ENCODE peak calls at places on chromosome 6, in five cellular contexts. E is HAP-1, O is epithelial cell of esophagus, M is HS-5, K is cardiac muscle cell. I is an unnamed sample.

GRCh38 chr6:26312096-26312463 is 52.9 kb upstream of the BTN3A2 start:
- DNase-seq in K (no peak), M (no peak), E (peak; percentile 33), O (no peak), I (peak; percentile 18)

GRCh38 chr6:43847741-43848630 is 78.0 kb downstream of the VEGFA start:
- DNase-seq in E (no peak), K (no peak), M (no peak), O (peak; percentile 11), I (peak; percentile 45)

GRCh38 chr6:41469951-41470340 is 76.2 kb upstream of the FOXP4 start:
- DNase-seq in K (no peak), M (no peak), O (peak; percentile 7), E (no peak), I (no peak)

GRCh38 chr6:86331889-86332288 is 605.4 kb upstream of the HTR1E start:
- DNase-seq in M (no peak), O (no peak), E (no peak), K (no peak), I (no peak)

GRCh38 chr6:51468704-51469103 is 618.7 kb downstream of the PKHD1 start:
- DNase-seq in O (no peak), M (no peak), K (no peak), E (no peak), I (no peak)

GRCh38 chr6:14729186-14729871 is 516.5 kb upstream of the JARID2 start:
- DNase-seq in M (no peak), K (no peak), E (no peak), O (no peak), I (no peak)

GRCh38 chr6:164419099-164419498 is 890.3 kb downstream of the C6orf118 start:
- DNase-seq in K (no peak), O (peak; percentile 27), M (no peak), E (no peak), I (peak; percentile 30)

GRCh38 chr6:27280064-27280539 is 32.0 kb downstream of the POM121L2 start:
- DNase-seq in O (peak; percentile 63), K (peak; percentile 37), M (peak; percentile 60), E (peak; percentile 49), I (peak; percentile 74)

GRCh38 chr6:35195120-35195780 is 18.5 kb upstream of the SCUBE3 start:
- DNase-seq in K (no peak), O (peak; percentile 37), M (no peak), E (no peak), I (peak; percentile 22)

GRCh38 chr6:43973351-43973750 is 153.9 kb downstream of the MRPL14 start:
- DNase-seq in O (peak; percentile 51), K (no peak), M (no peak), E (no peak), I (peak; percentile 32)

GRCh38 chr6:107594736-107595135 is 104.8 kb downstream of the SOBP start:
- DNase-seq in M (no peak), K (no peak), O (no peak), E (no peak), I (no peak)